ENCODE peak calls at places on chromosomes 12 and 14, in seven cellular contexts. L is astrocyte of the cerebellum, T is lower leg skin, S is brain microvascular endothelial cell, W is MCF 10A, N is nephron progenitor cell, M is GM06990. O is an unnamed sample.

GRCh38 chr12:68932123-68932700 is 759 bp downstream of the CPM start:
- DNase-seq in L (no peak), T (no peak), S (no peak), W (no peak), N (no peak), M (no peak), O (peak)

GRCh38 chr12:48157889-48158370 is 615 bp upstream of the ASB8 start:
- DNase-seq in L (no peak), T (no peak), S (no peak), W (no peak), N (no peak), M (no peak), O (no peak)

GRCh38 chr12:106301611-106302321 is 767 bp upstream of the TCP11L2 start:
- DNase-seq in L (no peak), T (peak), S (peak), W (peak), N (no peak), M (peak), O (peak)

GRCh38 chr12:27246774-27247173 is 2.7 kb downstream of the STK38L start:
- DNase-seq in L (no peak), T (no peak), S (no peak), W (no peak), N (no peak), M (no peak), O (no peak)

GRCh38 chr12:122166422-122167327 is 7.3 kb downstream of the IL31 start:
- DNase-seq in L (no peak), T (no peak), S (no peak), W (no peak), N (no peak), M (peak), O (peak)

GRCh38 chr12:132226604-132227003 is 82.3 kb downstream of the NOC4L start:
- DNase-seq in L (no peak), T (no peak), S (no peak), W (no peak), N (no peak), M (no peak), O (no peak)

GRCh38 chr12:114858388-114859146 is 174.6 kb upstream of the TBX3 start:
- DNase-seq in L (no peak), T (no peak), S (no peak), W (peak), N (no peak), M (no peak), O (no peak)

GRCh38 chr14:106094654-106095189 is 568.3 kb downstream of the TMEM121 start:
- DNase-seq in L (no peak), T (no peak), S (no peak), W (peak), N (peak), M (no peak), O (peak)

GRCh38 chr12:96228566-96229248 is 34.5 kb downstream of the ELK3 start:
- DNase-seq in L (no peak), T (no peak), S (no peak), W (no peak), N (no peak), M (no peak), O (no peak)

GRCh38 chr14:99212646-99213045 is 59.4 kb downstream of the BCL11B start:
- DNase-seq in L (no peak), T (no peak), S (no peak), W (no peak), N (no peak), M (no peak), O (no peak)

GRCh38 chr12:78641837-78642423 is 222.6 kb upstream of the SYT1 start:
- DNase-seq in L (no peak), T (no peak), S (no peak), W (peak), N (no peak), M (no peak), O (no peak)

GRCh38 chr12:1936406-1937320 is 18.2 kb upstream of the CACNA2D4 start:
- DNase-seq in L (peak), T (no peak), S (peak), W (peak), N (no peak), M (no peak), O (no peak)

GRCh38 chr12:116620801-116621593 is 61.8 kb downstream of the MAP1LC3B2 start:
- DNase-seq in L (no peak), T (no peak), S (no peak), W (no peak), N (no peak), M (no peak), O (no peak)

GRCh38 chr14:105844810-105845724 is 318.7 kb downstream of the TMEM121 start:
- DNase-seq in L (no peak), T (no peak), S (no peak), W (no peak), N (no peak), M (no peak), O (no peak)

GRCh38 chr14:35515916-35516315 is 18.0 kb upstream of the INSM2 start:
- DNase-seq in L (no peak), T (no peak), S (no peak), W (no peak), N (no peak), M (no peak), O (no peak)

GRCh38 chr12:124461241-124461673 is 106.2 kb downstream of the NCOR2 start:
- DNase-seq in L (no peak), T (no peak), S (no peak), W (no peak), N (no peak), M (no peak), O (no peak)

GRCh38 chr12:65279387-65280112 is 1.1 kb downstream of the MSRB3 start:
- DNase-seq in L (no peak), T (no peak), S (no peak), W (no peak), N (no peak), M (no peak), O (no peak)

GRCh38 chr14:81855007-81855406 is 321.4 kb upstream of the SEL1L start:
- DNase-seq in L (no peak), T (no peak), S (no peak), W (no peak), N (no peak), M (no peak), O (no peak)

GRCh38 chr12:113997365-113997764 is 31.2 kb upstream of the RBM19 start:
- DNase-seq in L (no peak), T (no peak), S (no peak), W (no peak), N (no peak), M (peak), O (peak)

GRCh38 chr14:80324649-80325048 is 113.3 kb upstream of the DIO2 start:
- DNase-seq in L (no peak), T (no peak), S (no peak), W (no peak), N (no peak), M (no peak), O (no peak)

GRCh38 chr12:116217045-116217444 is 60.4 kb downstream of the MED13L start:
- DNase-seq in L (no peak), T (no peak), S (no peak), W (no peak), N (no peak), M (no peak), O (no peak)

GRCh38 chr14:101508948-101509729 is 52.2 kb upstream of the DIO3 start:
- DNase-seq in L (no peak), T (no peak), S (no peak), W (no peak), N (no peak), M (no peak), O (no peak)

GRCh38 chr12:83514372-83514771 is 827.7 kb downstream of the TMTC2 start:
- DNase-seq in L (no peak), T (no peak), S (no peak), W (peak), N (no peak), M (no peak), O (no peak)

GRCh38 chr12:76945867-76946266 is 67.0 kb upstream of the CSRP2 start:
- DNase-seq in L (peak), T (no peak), S (no peak), W (no peak), N (no peak), M (no peak), O (no peak)

GRCh38 chr12:15546102-15546701 is 223.9 kb downstream of the PTPRO start:
- DNase-seq in L (no peak), T (no peak), S (no peak), W (no peak), N (no peak), M (peak), O (peak)

GRCh38 chr12:110247340-110248095 is 33.5 kb upstream of the ATP2A2 start:
- DNase-seq in L (no peak), T (peak), S (no peak), W (peak), N (no peak), M (no peak), O (no peak)

GRCh38 chr14:68549057-68549421 is 243.8 kb downstream of the ZFP36L1 start:
- DNase-seq in L (no peak), T (peak), S (peak), W (peak), N (no peak), M (no peak), O (no peak)

GRCh38 chr12:132429932-132430643 is 59.9 kb upstream of the FBRSL1 start:
- DNase-seq in L (no peak), T (no peak), S (no peak), W (peak), N (peak), M (peak), O (peak)

GRCh38 chr12:50765325-50765911 is 1.5 kb downstream of the ATF1 start:
- DNase-seq in L (no peak), T (peak), S (no peak), W (peak), N (peak), M (peak), O (peak)

GRCh38 chr14:50955373-50956043 is 11.2 kb upstream of the PYGL start:
- DNase-seq in L (peak), T (peak), S (peak), W (peak), N (peak), M (no peak), O (peak)

GRCh38 chr12:107779077-107779840 is 4.8 kb downstream of the ASCL4 start:
- DNase-seq in L (no peak), T (no peak), S (no peak), W (no peak), N (no peak), M (peak), O (peak)

GRCh38 chr12:121538699-121539061 is 42.1 kb downstream of the KDM2B start:
- DNase-seq in L (no peak), T (no peak), S (no peak), W (peak), N (no peak), M (peak), O (no peak)

GRCh38 chr12:122895757-122896636 is at the start of gene VPS37B:
- DNase-seq in L (no peak), T (peak), S (peak), W (peak), N (peak), M (peak), O (peak)

GRCh38 chr12:92098594-92099370 is 46.9 kb downstream of the BTG1 start:
- DNase-seq in L (no peak), T (no peak), S (no peak), W (no peak), N (no peak), M (no peak), O (no peak)

GRCh38 chr14:31944256-31945073 is 132.6 kb upstream of the ARHGAP5 start:
- DNase-seq in L (no peak), T (no peak), S (no peak), W (no peak), N (no peak), M (peak), O (no peak)

GRCh38 chr12:104604995-104605675 is 148.4 kb downstream of the CHST11 start:
- DNase-seq in L (no peak), T (no peak), S (no peak), W (no peak), N (peak), M (no peak), O (no peak)

GRCh38 chr12:6914246-6914947 is at the start of gene ENO2:
- DNase-seq in L (no peak), T (peak), S (peak), W (peak), N (peak), M (peak), O (peak)

GRCh38 chr12:48980389-48980952 is 2.3 kb downstream of the WNT1 start:
- DNase-seq in L (no peak), T (no peak), S (no peak), W (no peak), N (no peak), M (no peak), O (peak)

GRCh38 chr14:96751505-96751904 is 45.7 kb upstream of the VRK1 start:
- DNase-seq in L (no peak), T (no peak), S (no peak), W (no peak), N (no peak), M (no peak), O (no peak)

GRCh38 chr14:100592461-100592871 is 5.2 kb upstream of the BEGAIN start:
- DNase-seq in L (no peak), T (no peak), S (no peak), W (no peak), N (no peak), M (no peak), O (no peak)

GRCh38 chr12:44812062-44812461 is 64.1 kb downstream of the NELL2 start:
- DNase-seq in L (no peak), T (no peak), S (no peak), W (peak), N (no peak), M (no peak), O (peak)
- TF ChIP-seq CTCF in L (no peak), T (no peak), S (peak), W (no peak), N (no peak), M (peak), O (no peak)

DNA sequence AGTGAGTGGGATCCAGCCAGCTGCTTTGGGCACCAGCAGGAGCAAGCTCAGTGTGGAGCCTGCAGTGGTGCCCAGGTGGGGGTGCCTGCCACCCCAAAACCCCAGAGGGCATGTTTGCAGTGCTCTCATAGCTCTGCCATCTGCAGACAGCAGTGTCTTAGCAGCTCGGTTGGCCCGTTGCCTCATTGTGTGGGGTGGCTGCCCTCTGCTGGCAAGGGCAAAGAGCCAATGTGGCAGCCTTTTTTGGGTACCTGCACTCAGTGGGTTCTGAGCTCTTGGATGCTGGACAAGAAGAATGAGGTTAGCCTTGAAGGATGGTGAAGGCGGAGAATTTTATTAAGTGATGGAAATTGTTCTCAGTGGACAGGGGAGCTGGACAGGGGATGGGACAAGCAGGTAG is 52.3 kb downstream of the NEUROD4 start:
- DNase-seq in L (no peak), T (peak), S (no peak), W (peak), N (peak), M (peak), O (peak)
- TF ChIP-seq CTCF in L (peak), T (no peak), S (peak), W (peak), N (peak), M (peak), O (peak)

GRCh38 chr14:94598816-94599655 is 13.2 kb upstream of the SERPINA3 start:
- DNase-seq in L (peak), T (peak), S (peak), W (peak), N (no peak), M (no peak), O (no peak)
- TF ChIP-seq CTCF in L (peak), T (peak), S (peak), W (peak), N (no peak), M (no peak), O (no peak)

DNA sequence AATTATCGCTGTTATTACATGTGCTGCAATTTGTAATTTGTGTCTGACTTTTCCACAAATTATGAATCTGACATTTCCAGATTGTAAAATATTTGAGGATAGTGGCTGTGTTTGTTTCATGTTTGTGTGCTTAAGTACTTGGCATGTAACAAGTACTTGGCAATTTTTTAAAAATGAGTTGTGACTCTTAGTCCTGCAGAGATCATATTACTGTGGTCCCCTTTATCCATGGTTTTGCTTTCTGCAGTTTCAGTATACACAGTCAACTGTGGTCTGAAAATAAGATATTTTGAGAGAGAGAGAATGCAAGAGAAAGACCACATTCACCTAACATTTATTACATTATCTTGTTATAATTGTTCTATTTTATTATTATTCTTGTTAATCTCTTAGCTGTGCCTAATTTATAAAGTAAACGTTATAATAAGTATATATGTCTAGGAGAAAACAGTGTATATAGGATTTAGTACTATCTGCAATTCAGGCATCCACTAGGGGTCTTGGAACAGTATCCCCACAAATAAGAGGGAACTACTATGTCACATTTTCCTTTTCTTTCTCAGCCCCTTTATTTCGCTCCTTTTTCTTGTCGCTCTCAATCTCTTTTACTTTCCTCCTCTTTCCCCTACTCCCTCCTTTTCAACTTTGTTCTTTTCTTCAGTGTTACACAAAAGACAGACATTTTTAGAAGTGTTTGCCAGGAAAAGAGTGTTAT is 176.1 kb downstream of the FUT8 start:
- DNase-seq in L (peak), T (no peak), S (no peak), W (no peak), N (no peak), M (no peak), O (no peak)
- TF ChIP-seq CTCF in L (no peak), T (no peak), S (no peak), W (no peak), N (no peak), M (no peak), O (no peak)

GRCh38 chr14:63759454-63759853 is 31.6 kb upstream of the SGPP1 start:
- DNase-seq in L (no peak), T (no peak), S (no peak), W (no peak), N (no peak), M (no peak), O (peak)

GRCh38 chr14:63761356-63762117 is 33.7 kb upstream of the SGPP1 start:
- DNase-seq in L (no peak), T (no peak), S (no peak), W (no peak), N (no peak), M (no peak), O (no peak)

GRCh38 chr14:63752449-63753169 is 24.7 kb upstream of the SGPP1 start:
- DNase-seq in L (peak), T (no peak), S (peak), W (peak), N (no peak), M (no peak), O (no peak)

GRCh38 chr14:63760014-63760413 is 32.1 kb upstream of the SGPP1 start:
- DNase-seq in L (no peak), T (no peak), S (no peak), W (no peak), N (no peak), M (no peak), O (peak)

GRCh38 chr14:63757211-63757610 is 29.3 kb upstream of the SGPP1 start:
- DNase-seq in L (no peak), T (no peak), S (no peak), W (no peak), N (no peak), M (no peak), O (no peak)
- TF ChIP-seq CTCF in L (no peak), T (no peak), S (no peak), W (no peak), N (no peak), M (no peak), O (no peak)

GRCh38 chr14:28141662-28142061 is 624.9 kb upstream of the FOXG1 start:
- DNase-seq in L (no peak), T (no peak), S (no peak), W (no peak), N (no peak), M (no peak), O (no peak)

GRCh38 chr14:28143340-28143739 is 623.2 kb upstream of the FOXG1 start:
- DNase-seq in L (no peak), T (no peak), S (no peak), W (no peak), N (no peak), M (no peak), O (no peak)

DNA sequence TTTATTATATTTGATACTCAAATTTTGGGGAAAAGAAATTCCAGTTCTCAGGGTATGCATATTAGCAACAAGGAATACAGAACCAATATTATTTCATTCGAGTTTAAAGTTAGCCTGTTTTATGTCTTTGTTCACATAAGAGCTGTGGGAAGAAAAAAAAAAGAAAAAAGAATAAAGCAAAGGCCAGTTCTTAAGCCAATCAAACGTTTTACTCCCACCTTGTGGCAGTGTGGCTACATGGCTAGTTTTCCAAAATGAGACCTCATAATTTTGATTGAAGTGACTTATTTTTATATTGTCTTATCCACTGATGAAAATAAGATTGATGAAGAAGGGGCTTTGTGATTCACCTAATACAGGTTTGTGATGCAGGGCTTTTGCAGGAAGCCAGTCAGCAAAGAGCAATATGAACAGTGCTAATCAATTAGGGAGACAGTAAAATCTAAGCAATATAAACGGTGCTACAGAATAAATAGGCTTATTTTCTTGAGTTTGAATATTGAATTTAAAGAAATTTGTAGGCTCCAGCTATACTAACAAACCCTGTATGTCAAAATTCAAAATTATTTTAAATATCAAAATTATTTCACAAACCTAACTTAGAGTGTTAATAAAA is 624.1 kb upstream of the FOXG1 start:
- DNase-seq in L (peak), T (no peak), S (no peak), W (peak), N (no peak), M (no peak), O (no peak)
- TF ChIP-seq CTCF in L (peak), T (no peak), S (peak), W (peak), N (no peak), M (no peak), O (no peak)

GRCh38 chr14:92950193-92950540 is 27.2 kb downstream of the CHGA start:
- DNase-seq in L (no peak), T (no peak), S (no peak), W (no peak), N (no peak), M (no peak), O (no peak)

GRCh38 chr14:92951261-92951660 is 28.3 kb downstream of the CHGA start:
- DNase-seq in L (no peak), T (no peak), S (no peak), W (no peak), N (no peak), M (no peak), O (no peak)

GRCh38 chr14:92948647-92949046 is 25.7 kb downstream of the CHGA start:
- DNase-seq in L (no peak), T (no peak), S (no peak), W (no peak), N (no peak), M (no peak), O (no peak)

GRCh38 chr14:92950773-92951172 is 27.8 kb downstream of the CHGA start:
- DNase-seq in L (no peak), T (no peak), S (no peak), W (no peak), N (no peak), M (no peak), O (no peak)

GRCh38 chr14:92949496-92950192 is 26.7 kb downstream of the CHGA start:
- DNase-seq in L (no peak), T (no peak), S (no peak), W (no peak), N (no peak), M (no peak), O (no peak)
- TF ChIP-seq CTCF in L (no peak), T (no peak), S (no peak), W (no peak), N (no peak), M (no peak), O (no peak)

GRCh38 chr12:8032242-8033152 is at the start of gene FOXJ2:
- DNase-seq in L (no peak), T (peak), S (peak), W (peak), N (peak), M (peak), O (peak)
- TF ChIP-seq CTCF in L (peak), T (no peak), S (no peak), W (no peak), N (peak), M (peak), O (peak)

GRCh38 chr14:24392327-24393098 is 6.3 kb upstream of the NYNRIN start:
- DNase-seq in L (no peak), T (no peak), S (peak), W (peak), N (no peak), M (no peak), O (no peak)
- TF ChIP-seq CTCF in L (no peak), T (peak), S (peak), W (no peak), N (no peak), M (no peak), O (no peak)